ENCODE peak calls at places on chromosome 15, in seven cellular contexts. U is fibroblast of mammary gland, Z is KG1, V is GM19239, N is NCI-H1417, S is T-helper 2 cell, I is NCI-H510A. F is an unnamed sample.

GRCh38 chr15:53522878-53523455 is 236.5 kb downstream of the WDR72 start:
- DNase-seq in U (no peak), Z (no peak), V (no peak), N (no peak), S (no peak), I (peak; percentile 31), F (no peak)

GRCh38 chr15:82093774-82094211 is 48.0 kb upstream of the MEX3B start:
- DNase-seq in U (peak; percentile 90), Z (no peak), V (no peak), N (no peak), S (no peak), I (no peak), F (no peak)

GRCh38 chr15:68447209-68447608 is 15.2 kb upstream of the ITGA11 start:
- DNase-seq in U (no peak), Z (no peak), V (no peak), N (no peak), S (no peak), I (no peak), F (no peak)

GRCh38 chr15:78788261-78788660 is 23.0 kb downstream of the ADAMTS7 start:
- DNase-seq in U (no peak), Z (no peak), V (no peak), N (no peak), S (no peak), I (no peak), F (no peak)

GRCh38 chr15:68176601-68177000 is 28.5 kb downstream of the CALML4 start:
- DNase-seq in U (peak; percentile 53), Z (no peak), V (no peak), N (no peak), S (no peak), I (no peak), F (no peak)

GRCh38 chr15:90306560-90306959 is 41.1 kb downstream of the NGRN start:
- DNase-seq in U (no peak), Z (no peak), V (no peak), N (no peak), S (no peak), I (no peak), F (no peak)

GRCh38 chr15:90419738-90420487 is 31.9 kb downstream of the IQGAP1 start:
- DNase-seq in U (peak; percentile 89), Z (no peak), V (no peak), N (no peak), S (no peak), I (no peak), F (no peak)

GRCh38 chr15:96088592-96088991 is 241.9 kb upstream of the NR2F2 start:
- DNase-seq in U (no peak), Z (no peak), V (no peak), N (no peak), S (no peak), I (no peak), F (no peak)

GRCh38 chr15:67103869-67104268 is 38.5 kb downstream of the SMAD3 start:
- DNase-seq in U (no peak), Z (no peak), V (no peak), N (no peak), S (no peak), I (no peak), F (no peak)

GRCh38 chr15:74768771-74769342 is 13.0 kb upstream of the CSK start:
- DNase-seq in U (peak; percentile 49), Z (no peak), V (peak; percentile 74), N (peak; percentile 65), S (peak; percentile 58), I (no peak), F (peak; percentile 43)

GRCh38 chr15:62691008-62691407 is 351.5 kb upstream of the TPM1 start:
- DNase-seq in U (peak; percentile 17), Z (no peak), V (no peak), N (no peak), S (no peak), I (no peak), F (no peak)

GRCh38 chr15:88877415-88877814 is 17.9 kb downstream of the HAPLN3 start:
- DNase-seq in U (no peak), Z (no peak), V (no peak), N (no peak), S (no peak), I (no peak), F (no peak)

GRCh38 chr15:96333194-96334016 is 2.9 kb downstream of the NR2F2 start:
- DNase-seq in U (peak; percentile 33), Z (no peak), V (no peak), N (peak; percentile 69), S (no peak), I (peak; percentile 28), F (no peak)

GRCh38 chr15:70466895-70467529 is 296.3 kb downstream of the UACA start:
- DNase-seq in U (peak; percentile 69), Z (no peak), V (no peak), N (peak; percentile 50), S (peak; percentile 16), I (no peak), F (peak; percentile 58)

GRCh38 chr15:62491642-62492041 is 326.6 kb upstream of the C2CD4B start:
- DNase-seq in U (no peak), Z (no peak), V (no peak), N (no peak), S (no peak), I (no peak), F (no peak)

GRCh38 chr15:83784975-83785374 is 131.1 kb downstream of the ADAMTSL3 start:
- DNase-seq in U (peak; percentile 69), Z (no peak), V (no peak), N (no peak), S (no peak), I (no peak), F (no peak)